ENCODE peak calls at places on chromosomes 16 and 17, in five cellular contexts. W is A549, Q is GM12878, E is HepG2, G is K562. O is an unnamed sample.

GRCh38 chr16:29198231-29198630 is 208.3 kb downstream of the NPIPB11 start:
- DNase-seq in Q (no peak), W (no peak), G (no peak), E (no peak), O (no peak)

GRCh38 chr17:6427284-6427781 is 7.6 kb downstream of the AIPL1 start:
- DNase-seq in G (no peak), W (no peak), Q (peak), E (no peak), O (no peak)

GRCh38 chr17:80637286-80637703 is 92.7 kb downstream of the RPTOR start:
- DNase-seq in Q (no peak), W (no peak), G (no peak), E (no peak), O (no peak)

GRCh38 chr17:74497471-74497870 is 31.0 kb downstream of the CD300A start:
- DNase-seq in Q (no peak), E (no peak), G (peak), W (no peak), O (no peak)

GRCh38 chr17:49003557-49004511 is 6.6 kb downstream of the IGF2BP1 start:
- DNase-seq in G (peak), Q (no peak), W (no peak), E (no peak), O (peak)

GRCh38 chr17:39753514-39754160 is 15.9 kb downstream of the GRB7 start:
- DNase-seq in E (no peak), W (no peak), Q (no peak), G (no peak), O (no peak)

GRCh38 chr16:30741461-30741914 is 6.7 kb upstream of the PHKG2 start:
- DNase-seq in E (peak), Q (no peak), W (peak), G (no peak), O (peak)

GRCh38 chr16:1786242-1787055 is 3.7 kb downstream of the NUBP2 start:
- DNase-seq in E (no peak), Q (no peak), G (no peak), W (no peak), O (no peak)

GRCh38 chr17:19000531-19001011 is 4.0 kb downstream of the FAM83G start:
- DNase-seq in Q (no peak), E (no peak), G (peak), W (no peak), O (no peak)

GRCh38 chr17:38742431-38743308 is 5.5 kb downstream of the PCGF2 start:
- DNase-seq in E (peak), Q (no peak), W (no peak), G (no peak), O (peak)

GRCh38 chr16:58584831-58585505 is 44.7 kb downstream of the CNOT1 start:
- DNase-seq in Q (no peak), W (no peak), G (no peak), E (no peak), O (no peak)

GRCh38 chr16:963913-964695 is 6.7 kb downstream of the LMF1 start:
- DNase-seq in G (no peak), Q (no peak), W (no peak), E (no peak), O (peak)

GRCh38 chr17:34665803-34666763 is 86.7 kb downstream of the TMEM132E start:
- DNase-seq in Q (no peak), G (no peak), W (no peak), E (no peak), O (no peak)

GRCh38 chr16:17392857-17393421 is 77.8 kb downstream of the XYLT1 start:
- DNase-seq in E (no peak), G (no peak), Q (no peak), W (no peak), O (no peak)

GRCh38 chr16:17241264-17241835 is 229.4 kb downstream of the XYLT1 start:
- DNase-seq in W (no peak), Q (no peak), E (no peak), G (no peak), O (no peak)

GRCh38 chr16:73095142-73095791 is 47.3 kb upstream of the ZFHX3 start:
- DNase-seq in Q (no peak), G (no peak), E (no peak), W (no peak), O (peak)

GRCh38 chr16:87363771-87364476 is 19.7 kb downstream of the FBXO31 start:
- DNase-seq in W (no peak), E (no peak), Q (no peak), G (peak), O (peak)

GRCh38 chr16:57041182-57042156 is 50.9 kb upstream of the CPNE2 start:
- DNase-seq in E (no peak), Q (peak), G (no peak), W (no peak), O (no peak)

GRCh38 chr16:77807-78443 is at the start of gene MPG:
- DNase-seq in E (peak), W (peak), Q (no peak), G (peak), O (peak)

GRCh38 chr17:60610481-60610880 is 10.5 kb downstream of the PPM1D start:
- DNase-seq in W (no peak), E (no peak), Q (no peak), G (no peak), O (peak)

GRCh38 chr17:65228734-65229390 is 91.7 kb downstream of the RGS9 start:
- DNase-seq in Q (peak), W (no peak), E (no peak), G (peak), O (peak)

GRCh38 chr17:79141578-79142338 is 67.1 kb downstream of the ENGASE start:
- DNase-seq in E (no peak), Q (no peak), G (no peak), W (no peak), O (no peak)

GRCh38 chr16:3542601-3543373 is 34.4 kb downstream of the NLRC3 start:
- DNase-seq in W (no peak), E (no peak), Q (no peak), G (no peak), O (peak)

GRCh38 chr17:76736349-76737081 is 616 bp downstream of the SRSF2 start:
- DNase-seq in Q (no peak), G (peak), E (peak), W (no peak), O (peak)

GRCh38 chr16:75622762-75623605 is at the start of gene ADAT1:
- DNase-seq in Q (peak), E (peak), W (peak), G (peak), O (peak)

GRCh38 chr17:17170346-17170976 is 35.7 kb downstream of the PLD6 start:
- DNase-seq in E (no peak), W (no peak), Q (no peak), G (no peak), O (no peak)
- TF ChIP-seq MAX in E (no peak), W (no peak), Q (no peak), G (no peak), O (no peak)

DNA sequence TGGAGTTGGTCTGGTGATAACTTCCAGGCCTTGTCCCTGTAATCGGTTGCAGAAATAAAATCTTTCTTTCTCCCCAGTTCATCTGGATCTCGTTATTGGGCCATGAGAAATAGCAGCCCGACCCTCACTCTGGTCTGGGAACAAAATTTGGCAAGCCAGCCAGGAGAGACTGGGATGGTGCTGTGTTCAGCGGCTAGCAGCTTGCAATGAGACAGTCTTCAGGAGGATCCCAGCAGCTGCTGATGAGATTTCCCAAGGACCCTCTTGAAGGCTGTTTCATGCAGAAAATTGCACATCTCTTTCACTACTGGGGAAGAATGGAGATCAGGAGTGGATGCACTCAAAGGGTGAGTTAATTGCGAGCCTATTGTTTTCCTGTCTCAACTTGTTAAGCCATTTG is 5.4 kb upstream of the COIL start:
- DNase-seq in E (no peak), W (no peak), G (no peak), Q (no peak), O (no peak)
- TF ChIP-seq MYC in E (no peak), W (no peak), G (no peak), Q (no peak), O (no peak)

DNA sequence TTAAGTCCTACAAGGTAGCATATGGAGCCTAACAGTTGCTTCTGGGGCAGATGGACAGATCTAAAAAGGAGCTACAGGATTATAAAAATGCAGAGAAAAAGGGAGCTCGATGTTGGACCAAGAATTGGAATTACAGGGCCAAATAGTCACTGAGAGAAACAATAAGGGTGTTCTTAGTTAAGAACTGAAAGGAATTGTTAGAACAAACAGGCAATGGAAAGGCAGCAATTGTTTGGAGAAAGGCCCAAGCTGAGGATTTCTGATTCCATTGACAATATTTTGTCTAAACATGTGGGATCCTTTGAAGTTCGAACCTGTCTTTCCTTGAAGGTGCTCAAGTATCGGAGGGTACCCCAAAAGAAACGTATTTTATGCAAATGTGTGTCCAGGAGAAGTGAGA is 513.6 kb upstream of the CDH8 start:
- DNase-seq in W (no peak), G (no peak), E (no peak), Q (no peak), O (no peak)
- H3K27ac ChIP-seq in W (no peak), G (no peak), E (no peak), Q (no peak), O (no peak)

GRCh38 chr17:9254841-9255240 is 233.5 kb downstream of the NTN1 start:
- DNase-seq in G (no peak), W (no peak), E (no peak), Q (no peak), O (no peak)

GRCh38 chr17:9256361-9256943 is 235.1 kb downstream of the NTN1 start:
- DNase-seq in E (no peak), W (no peak), G (no peak), Q (no peak), O (no peak)

GRCh38 chr17:9255838-9256237 is 234.5 kb downstream of the NTN1 start:
- DNase-seq in E (no peak), G (no peak), W (no peak), Q (no peak), O (no peak)

GRCh38 chr17:9258115-9259020 is 237.1 kb downstream of the NTN1 start:
- DNase-seq in E (peak), W (no peak), Q (no peak), G (no peak), O (peak)

GRCh38 chr17:9256944-9257629 is 235.8 kb downstream of the NTN1 start:
- DNase-seq in E (no peak), W (no peak), Q (no peak), G (no peak), O (peak)
- TF ChIP-seq MAX in E (no peak), W (no peak), Q (no peak), G (no peak), O (no peak)

DNA sequence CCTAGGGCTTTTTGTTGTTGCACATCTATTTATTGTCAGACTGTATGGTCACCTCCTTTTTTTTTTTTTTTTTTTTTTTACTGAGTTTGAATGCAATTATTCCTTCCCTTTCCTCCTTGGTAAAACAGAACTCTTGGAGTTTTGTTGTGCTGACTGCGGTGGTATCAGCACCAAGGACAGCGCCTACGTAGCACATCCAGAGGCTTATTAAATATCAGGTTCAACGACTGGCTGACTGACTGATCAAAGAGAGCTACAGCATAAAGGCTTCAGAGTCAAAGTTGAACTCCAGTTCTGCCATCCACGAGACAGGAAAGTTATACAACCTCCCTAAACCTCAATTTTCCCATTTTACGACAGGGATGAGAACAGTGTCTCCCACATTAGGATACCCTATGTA is 86.1 kb upstream of the RBFOX1 start:
- DNase-seq in G (no peak), E (no peak), Q (no peak), W (no peak), O (no peak)
- TF ChIP-seq MYC in G (no peak), E (no peak), Q (no peak), W (no peak), O (no peak)

GRCh38 chr17:55198690-55199370 is 65.9 kb upstream of the HLF start:
- DNase-seq in Q (no peak), G (no peak), E (no peak), W (no peak), O (no peak)
- H3K27ac ChIP-seq in Q (no peak), G (no peak), E (no peak), W (no peak), O (no peak)

O was measured in endothelial cell of umbilical vein.